ENCODE peak calls at places on chromosomes 16 and 17, in nine cellular contexts. N is mammary epithelial cell, A is RWPE1, F is Calu3, Z is heart left ventricle, R is HFF-Myc, U is Caco-2, E is left lung, J is choroid plexus epithelial cell. Y is an unnamed sample.

GRCh38 chr16:67299269-67299668 is 19.9 kb downstream of the PLEKHG4 start:
- DNase-seq in Z (no peak), A (no peak), R (no peak), N (no peak), E (no peak), F (no peak), J (no peak), U (no peak), Y (peak)

GRCh38 chr17:63354251-63354650 is 91.9 kb downstream of the CYB561 start:
- DNase-seq in Z (no peak), E (no peak), R (no peak), N (no peak), J (no peak), F (no peak), A (no peak), U (no peak), Y (no peak)

GRCh38 chr17:63696381-63696961 is 3.5 kb downstream of the LIMD2 start:
- DNase-seq in F (no peak), J (peak), E (no peak), A (no peak), U (no peak), R (no peak), N (no peak), Z (no peak), Y (peak)

GRCh38 chr16:67773569-67774456 is 32.5 kb downstream of the RANBP10 start:
- DNase-seq in J (peak), A (no peak), U (no peak), N (no peak), Z (no peak), E (peak), R (no peak), F (no peak), Y (no peak)

GRCh38 chr16:82641336-82641984 is 14.7 kb downstream of the CDH13 start:
- DNase-seq in J (peak), U (no peak), A (no peak), E (no peak), F (no peak), R (no peak), Z (no peak), N (peak), Y (no peak)

GRCh38 chr16:13919330-13919682 is 648 bp upstream of the ERCC4 start:
- DNase-seq in F (peak), J (peak), U (no peak), N (peak), R (peak), A (peak), Z (no peak), E (no peak), Y (peak)

GRCh38 chr17:64420143-64420670 is 28.7 kb upstream of the MILR1 start:
- DNase-seq in J (peak), N (peak), E (no peak), Z (no peak), U (no peak), A (peak), F (peak), R (peak), Y (peak)

GRCh38 chr16:52533296-52533695 is 13.6 kb downstream of the TOX3 start:
- DNase-seq in R (no peak), Z (no peak), U (no peak), J (no peak), A (no peak), E (no peak), F (no peak), N (no peak), Y (no peak)

GRCh38 chr16:53054670-53055485 is at the start of gene CHD9:
- DNase-seq in R (no peak), Z (peak), J (peak), U (peak), N (peak), F (peak), E (peak), A (peak), Y (peak)

GRCh38 chr16:71846443-71846842 is 667 bp downstream of the ATXN1L start:
- DNase-seq in N (peak), U (no peak), E (no peak), R (no peak), A (peak), J (peak), Z (no peak), F (peak), Y (no peak)

GRCh38 chr17:37742762-37743611 is 1.9 kb downstream of the HNF1B start:
- DNase-seq in A (no peak), Z (no peak), J (no peak), F (peak), E (peak), U (peak), N (no peak), R (no peak), Y (peak)

GRCh38 chr16:16004314-16004749 is 54.9 kb downstream of the ABCC1 start:
- DNase-seq in N (no peak), F (no peak), Z (no peak), U (no peak), J (peak), A (no peak), R (no peak), E (no peak), Y (no peak)

GRCh38 chr16:19238386-19238785 is 47.1 kb upstream of the CLEC19A start:
- DNase-seq in A (no peak), U (no peak), F (no peak), R (no peak), J (no peak), N (no peak), Z (no peak), E (no peak), Y (no peak)

GRCh38 chr16:23368469-23368868 is 66.4 kb downstream of the SCNN1B start:
- DNase-seq in U (no peak), F (no peak), N (peak), J (no peak), A (peak), Z (no peak), R (no peak), E (no peak), Y (no peak)

GRCh38 chr17:79131274-79131635 is 56.6 kb downstream of the ENGASE start:
- DNase-seq in U (no peak), A (no peak), R (no peak), N (no peak), E (no peak), J (no peak), F (no peak), Z (no peak), Y (no peak)

GRCh38 chr17:63700528-63701441 is 860 bp upstream of the LIMD2 start:
- DNase-seq in Z (peak), N (no peak), F (no peak), E (peak), J (peak), A (no peak), U (no peak), R (no peak), Y (peak)

DNA sequence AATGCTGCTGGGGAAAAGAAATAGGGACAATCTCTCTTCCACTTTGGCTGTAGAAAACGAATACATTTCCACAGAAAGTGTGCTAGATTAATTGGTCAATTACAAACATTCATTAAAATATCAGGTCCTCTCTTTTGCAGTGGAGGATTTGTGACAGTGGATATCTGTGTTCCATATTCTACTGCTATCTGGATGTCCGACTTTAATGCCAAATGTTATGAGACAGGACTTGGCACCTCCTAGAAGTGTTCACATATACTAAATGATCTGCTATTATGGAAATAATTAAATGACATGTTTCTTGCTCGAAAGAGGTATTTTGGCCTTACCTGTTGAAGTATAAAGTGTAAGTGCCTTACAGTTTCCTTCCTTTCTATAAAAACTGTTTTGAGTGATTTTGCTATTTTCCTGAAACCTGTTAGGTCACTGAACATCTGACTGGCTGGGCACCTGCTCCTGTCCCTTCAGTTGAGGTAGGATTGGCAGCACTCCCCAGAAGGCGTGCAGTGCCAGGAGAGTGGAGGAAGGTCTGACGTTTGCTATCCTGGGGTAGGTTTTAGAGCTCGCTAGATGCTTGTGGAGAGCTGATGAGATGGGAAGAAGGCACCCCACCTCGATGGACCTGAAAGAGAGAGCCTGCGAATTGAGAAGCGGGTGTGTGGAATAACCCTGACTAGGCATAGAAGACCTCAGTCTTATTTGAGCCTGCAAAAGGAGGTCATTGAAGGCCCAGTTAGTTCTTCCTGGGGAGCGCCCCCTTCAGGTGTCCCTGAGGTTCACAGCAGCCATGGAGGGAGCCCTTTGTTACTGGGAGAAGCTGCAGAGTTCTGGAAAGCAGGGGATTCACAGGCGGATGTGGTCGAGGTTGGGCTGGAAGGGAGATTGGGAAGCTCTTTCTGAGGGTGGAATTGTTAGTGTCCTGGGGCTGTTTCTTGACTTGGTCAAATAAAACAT is 159.4 kb upstream of the ZNF267 start:
- DNase-seq in F (no peak), N (peak), J (no peak), A (no peak), R (no peak), U (no peak), E (peak), Z (no peak), Y (peak)
- TF ChIP-seq CTCF in F (no peak), N (peak), J (peak), A (no peak), R (peak), U (no peak), E (no peak), Z (no peak), Y (no peak)

GRCh38 chr16:21986692-21987246 is 14.1 kb downstream of the PDZD9 start:
- DNase-seq in N (no peak), A (no peak), E (no peak), J (no peak), Z (no peak), U (no peak), F (no peak), R (no peak), Y (no peak)
- TF ChIP-seq CTCF in N (no peak), A (no peak), E (no peak), J (no peak), Z (no peak), U (no peak), F (no peak), R (no peak), Y (no peak)

GRCh38 chr17:68612228-68612922 is 11.2 kb upstream of the FAM20A start:
- DNase-seq in U (no peak), F (no peak), E (no peak), R (no peak), Z (no peak), J (no peak), A (no peak), N (no peak), Y (no peak)

GRCh38 chr17:68614718-68615117 is 13.6 kb upstream of the FAM20A start:
- DNase-seq in A (no peak), Z (no peak), J (no peak), N (no peak), F (no peak), E (no peak), U (no peak), R (no peak), Y (no peak)

GRCh38 chr17:68611353-68612227 is 10.4 kb upstream of the FAM20A start:
- DNase-seq in N (no peak), R (no peak), E (no peak), Z (no peak), J (no peak), F (no peak), U (no peak), A (no peak), Y (no peak)

GRCh38 chr17:68612923-68613292 is 11.7 kb upstream of the FAM20A start:
- DNase-seq in J (no peak), R (no peak), E (no peak), N (no peak), U (no peak), F (no peak), Z (no peak), A (no peak), Y (no peak)

GRCh38 chr17:68613739-68614298 is 12.7 kb upstream of the FAM20A start:
- DNase-seq in R (no peak), J (peak), E (no peak), A (no peak), U (peak), N (peak), Z (no peak), F (peak), Y (peak)
- TF ChIP-seq CTCF in R (peak), J (peak), E (peak), A (peak), U (peak), N (peak), Z (peak), F (peak), Y (peak)

DNA sequence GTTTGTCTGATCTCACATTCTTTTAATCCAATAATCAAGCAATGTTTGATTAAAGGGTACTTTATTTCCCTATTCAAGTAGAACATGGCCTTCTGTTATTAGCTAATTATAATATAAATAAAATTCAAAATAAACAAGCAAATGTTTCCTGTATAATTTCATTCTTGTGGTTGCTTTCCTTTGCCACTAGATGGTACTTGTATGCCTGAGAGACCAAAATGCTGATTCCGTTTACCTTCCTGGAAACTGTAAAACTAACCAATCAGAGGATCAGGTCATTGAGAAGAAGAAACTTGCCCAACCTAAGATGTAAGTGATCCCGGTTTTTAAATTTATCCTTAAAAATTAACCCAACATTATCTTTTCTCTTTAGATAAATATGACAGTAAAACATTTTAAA is 8.1 kb upstream of the ABCA5 start:
- DNase-seq in J (peak), E (no peak), Z (no peak), R (no peak), A (peak), U (no peak), N (peak), F (no peak), Y (peak)
- TF ChIP-seq CTCF in J (peak), E (peak), Z (peak), R (peak), A (peak), U (peak), N (peak), F (no peak), Y (no peak)

GRCh38 chr17:47718634-47719405 is 14.2 kb upstream of the TBX21 start:
- DNase-seq in U (no peak), J (no peak), N (no peak), E (no peak), F (no peak), A (no peak), R (no peak), Z (no peak), Y (no peak)

GRCh38 chr17:47716381-47716780 is 16.7 kb upstream of the TBX21 start:
- DNase-seq in N (no peak), F (no peak), U (no peak), J (no peak), R (no peak), Z (no peak), E (no peak), A (no peak), Y (no peak)

GRCh38 chr17:47717845-47718621 is 15.0 kb upstream of the TBX21 start:
- DNase-seq in Z (no peak), R (no peak), U (no peak), A (no peak), E (no peak), F (no peak), J (no peak), N (no peak), Y (no peak)

GRCh38 chr17:47715669-47716325 is 17.2 kb upstream of the TBX21 start:
- DNase-seq in U (no peak), N (no peak), R (no peak), F (no peak), E (no peak), A (no peak), J (no peak), Z (no peak), Y (no peak)

GRCh38 chr17:47717261-47717697 is 15.8 kb upstream of the TBX21 start:
- DNase-seq in U (no peak), N (no peak), E (no peak), J (no peak), A (no peak), R (no peak), F (no peak), Z (no peak), Y (no peak)
- TF ChIP-seq CTCF in U (peak), N (peak), E (no peak), J (peak), A (no peak), R (peak), F (peak), Z (peak), Y (peak)

GRCh38 chr17:16438557-16439302 is 23.4 kb downstream of the TRPV2 start:
- DNase-seq in F (peak), J (peak), N (peak), Z (peak), R (peak), E (peak), U (peak), A (peak), Y (peak)
- TF ChIP-seq CTCF in F (no peak), J (peak), N (no peak), Z (no peak), R (no peak), E (no peak), U (no peak), A (no peak), Y (no peak)

GRCh38 chr17:31266042-31266441 is 31.0 kb downstream of the OMG start:
- DNase-seq in N (no peak), E (no peak), J (peak), R (no peak), F (no peak), A (no peak), Z (no peak), U (no peak), Y (no peak)
- TF ChIP-seq CTCF in N (peak), E (no peak), J (peak), R (peak), F (no peak), A (no peak), Z (no peak), U (peak), Y (no peak)

DNA sequence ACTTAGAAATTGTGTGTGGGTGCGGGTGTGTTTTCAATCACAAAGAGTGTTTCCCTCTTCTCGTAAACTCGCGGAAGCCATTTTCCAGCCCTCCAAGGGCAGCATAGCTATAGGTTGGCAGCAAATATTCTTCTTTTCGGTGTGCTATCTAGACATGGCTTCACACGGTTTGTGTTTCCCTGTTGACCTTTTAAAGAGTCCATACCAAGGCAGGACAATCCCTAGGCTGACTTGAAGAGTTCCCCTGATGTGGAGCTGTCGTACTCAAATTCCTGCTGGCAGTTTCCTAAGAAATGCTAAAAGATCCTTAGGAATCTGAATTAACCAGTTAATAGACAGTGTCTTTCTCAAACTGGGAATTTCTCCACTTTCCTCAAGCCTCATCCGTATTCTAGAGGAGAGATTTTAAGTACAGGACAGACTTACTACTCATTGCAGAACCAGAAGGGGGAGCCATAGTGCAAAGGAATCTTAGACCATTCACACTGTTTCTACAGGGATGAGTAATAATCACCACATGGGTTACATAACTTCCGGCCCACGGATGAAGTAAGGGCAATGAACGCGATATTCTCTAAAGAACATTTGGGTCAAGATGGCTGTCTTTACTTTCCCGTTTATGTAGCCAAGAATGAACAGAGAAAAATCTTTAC is 288.6 kb upstream of the ELAC2 start:
- DNase-seq in E (no peak), F (no peak), A (peak), Z (no peak), R (peak), N (peak), U (no peak), J (peak), Y (no peak)
- TF ChIP-seq CTCF in E (peak), F (no peak), A (no peak), Z (peak), R (peak), N (peak), U (no peak), J (peak), Y (no peak)

GRCh38 chr17:40340880-40341807 is 23.4 kb downstream of the GJD3 start:
- DNase-seq in R (no peak), F (peak), J (peak), E (peak), U (peak), A (peak), Z (peak), N (peak), Y (peak)
- TF ChIP-seq CTCF in R (no peak), F (peak), J (peak), E (no peak), U (no peak), A (no peak), Z (no peak), N (no peak), Y (no peak)

DNA sequence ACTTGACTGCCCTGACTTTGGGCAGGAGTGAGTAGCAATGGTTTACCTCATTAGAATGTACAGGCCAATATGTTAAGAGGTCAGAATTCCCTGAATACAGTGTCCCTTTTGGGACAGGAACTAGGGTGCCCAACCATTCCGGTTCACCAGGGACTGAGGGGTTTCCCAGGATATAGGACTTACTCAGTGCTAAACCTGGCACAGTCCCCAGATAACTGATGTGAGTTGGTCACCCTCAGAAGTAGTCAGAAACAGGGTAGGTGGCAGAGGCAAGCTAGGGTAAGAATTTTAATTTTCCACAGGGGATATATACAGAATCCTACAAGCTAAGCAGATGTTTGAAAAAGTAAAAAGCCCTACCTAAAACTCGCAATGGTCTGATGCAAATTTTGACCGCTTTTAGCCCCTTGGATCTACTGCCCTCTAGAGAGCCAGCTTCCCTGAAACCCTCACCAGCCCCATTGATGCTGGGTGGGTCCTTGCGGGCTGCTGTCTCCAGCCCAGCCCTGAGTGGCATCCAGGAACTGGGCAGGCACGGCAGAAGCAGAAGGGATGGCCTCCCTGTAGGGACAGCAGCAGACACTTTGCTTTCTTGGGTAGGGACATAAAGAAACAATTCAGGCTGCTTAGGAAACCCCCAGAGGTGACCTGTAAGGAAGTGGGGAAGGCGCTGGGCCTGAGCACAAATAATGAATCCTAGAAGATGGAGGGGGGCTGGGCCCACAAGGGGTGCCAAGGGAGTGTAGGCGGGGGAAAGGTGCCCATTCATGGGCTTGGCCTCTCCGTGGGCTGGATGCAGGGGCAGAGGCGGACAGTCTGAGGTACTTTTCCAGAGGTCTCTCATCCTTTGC is 434.8 kb downstream of the SLC39A11 start:
- DNase-seq in F (peak), N (peak), R (no peak), A (no peak), Z (no peak), J (no peak), U (no peak), E (no peak), Y (no peak)
- TF ChIP-seq CTCF in F (no peak), N (peak), R (no peak), A (no peak), Z (no peak), J (peak), U (no peak), E (no peak), Y (no peak)

Y was measured in GM13976.